ENCODE peak calls at places on chromosomes 2 and 18, in six cellular contexts. A, H, T, Y, P and O are unnamed samples.

GRCh38 chr2:14420851-14421250 is 211.7 kb upstream of the LRATD1 start:
- DNase-seq in T (peak), A (peak), H (no peak), P (no peak), Y (no peak), O (no peak)

GRCh38 chr2:8622924-8623465 is 58.9 kb upstream of the ID2 start:
- DNase-seq in A (no peak), T (no peak), Y (no peak), H (no peak), P (no peak), O (no peak)

GRCh38 chr2:105857076-105857740 is 112.5 kb downstream of the NCK2 start:
- DNase-seq in P (no peak), H (no peak), A (no peak), Y (no peak), T (no peak), O (no peak)

GRCh38 chr2:127219716-127220090 is 396 bp downstream of the CYP27C1 start:
- DNase-seq in A (no peak), P (no peak), H (no peak), T (no peak), Y (no peak), O (peak)

GRCh38 chr2:33526132-33526531 is 49.7 kb downstream of the RASGRP3 start:
- DNase-seq in P (peak), Y (no peak), H (no peak), A (no peak), T (peak), O (no peak)

GRCh38 chr2:225464346-225465025 is 65.0 kb downstream of the NYAP2 start:
- DNase-seq in P (no peak), T (no peak), A (no peak), Y (no peak), H (no peak), O (no peak)

GRCh38 chr2:236932711-236933300 is 152.9 kb upstream of the COPS8 start:
- DNase-seq in Y (no peak), P (no peak), T (no peak), H (no peak), A (no peak), O (no peak)

GRCh38 chr2:174014699-174015070 is 49.5 kb upstream of the SP3 start:
- DNase-seq in Y (no peak), T (no peak), H (no peak), P (no peak), A (no peak), O (no peak)

GRCh38 chr2:219285348-219285685 is 6.2 kb downstream of the DNAJB2 start:
- DNase-seq in P (no peak), T (no peak), A (no peak), H (no peak), Y (no peak), O (no peak)

GRCh38 chr2:120765911-120766757 is 30.5 kb downstream of the GLI2 start:
- DNase-seq in H (no peak), Y (peak), P (peak), T (peak), A (no peak), O (no peak)

GRCh38 chr18:2410688-2411087 is 160.6 kb downstream of the METTL4 start:
- DNase-seq in H (no peak), Y (no peak), A (no peak), T (peak), P (peak), O (no peak)

GRCh38 chr2:155223781-155224406 is 525.4 kb downstream of the KCNJ3 start:
- DNase-seq in T (peak), H (no peak), P (peak), A (no peak), Y (no peak), O (no peak)

GRCh38 chr2:54604771-54605350 is 118.6 kb upstream of the EML6 start:
- DNase-seq in A (no peak), H (no peak), T (no peak), P (no peak), Y (no peak), O (no peak)

GRCh38 chr2:152228215-152228614 is 52.7 kb upstream of the STAM2 start:
- DNase-seq in Y (no peak), P (peak), H (no peak), T (peak), A (no peak), O (no peak)

GRCh38 chr2:128449226-128450061 is 130.8 kb upstream of the HS6ST1 start:
- DNase-seq in A (no peak), P (no peak), H (no peak), T (no peak), Y (no peak), O (peak)

GRCh38 chr2:229417906-229418305 is 146.8 kb upstream of the PID1 start:
- DNase-seq in T (no peak), Y (no peak), A (no peak), P (no peak), H (no peak), O (no peak)

GRCh38 chr2:238097988-238098853 is 1.9 kb upstream of the ESPNL start:
- DNase-seq in Y (peak), T (peak), A (peak), P (peak), H (no peak), O (peak)

GRCh38 chr2:19982268-19982667 is 7.6 kb downstream of the WDR35 start:
- DNase-seq in H (no peak), Y (no peak), A (no peak), P (peak), T (peak), O (no peak)

GRCh38 chr2:156083707-156084494 is 248.6 kb downstream of the NR4A2 start:
- DNase-seq in A (no peak), T (no peak), Y (no peak), P (no peak), H (no peak), O (no peak)

GRCh38 chr2:141557329-141558098 is 573.3 kb downstream of the LRP1B start:
- DNase-seq in P (peak), A (no peak), T (peak), Y (no peak), H (no peak), O (no peak)

GRCh38 chr18:22346968-22347611 is 70.6 kb downstream of the CTAGE1 start:
- DNase-seq in H (no peak), T (peak), P (peak), A (no peak), Y (peak), O (no peak)

GRCh38 chr2:17538022-17538843 is 2.3 kb upstream of the VSNL1 start:
- DNase-seq in P (peak), Y (no peak), A (no peak), H (no peak), T (no peak), O (peak)

GRCh38 chr2:72713857-72714256 is 112.0 kb downstream of the EXOC6B start:
- DNase-seq in T (no peak), Y (no peak), H (no peak), P (no peak), A (no peak), O (no peak)

GRCh38 chr2:216260629-216261028 is 111.7 kb downstream of the MARCHF4 start:
- DNase-seq in T (no peak), H (no peak), Y (no peak), A (no peak), P (no peak), O (no peak)

GRCh38 chr2:53520630-53520940 is 247.0 kb upstream of the CHAC2 start:
- DNase-seq in A (no peak), P (no peak), H (no peak), Y (no peak), T (no peak), O (no peak)

GRCh38 chr18:6591491-6591890 is 138.0 kb upstream of the ARHGAP28 start:
- DNase-seq in H (no peak), A (no peak), P (no peak), T (no peak), Y (no peak), O (no peak)

GRCh38 chr2:71824436-71824835 is 323.2 kb downstream of the CYP26B1 start:
- DNase-seq in T (no peak), H (no peak), A (no peak), Y (no peak), P (no peak), O (no peak)

GRCh38 chr2:232332940-232333259 is 45.7 kb upstream of the ALPP start:
- DNase-seq in Y (no peak), T (no peak), H (no peak), P (no peak), A (no peak), O (peak)

GRCh38 chr18:48166971-48167370 is 236.5 kb upstream of the SMAD2 start:
- DNase-seq in T (no peak), Y (peak), H (no peak), A (no peak), P (peak), O (no peak)

GRCh38 chr2:158502984-158503383 is 46.2 kb downstream of the PKP4 start:
- DNase-seq in A (no peak), H (no peak), T (peak), P (peak), Y (no peak), O (no peak)

GRCh38 chr2:239293450-239294430 is 107.1 kb downstream of the HDAC4 start:
- DNase-seq in P (no peak), A (peak), Y (no peak), T (no peak), H (no peak), O (no peak)

GRCh38 chr2:151852260-151853069 is 24.2 kb upstream of the ARL5A start:
- DNase-seq in Y (no peak), P (no peak), A (no peak), T (no peak), H (no peak), O (no peak)

GRCh38 chr2:199366406-199366805 is 91.3 kb downstream of the SATB2 start:
- DNase-seq in P (no peak), H (no peak), A (no peak), Y (no peak), T (peak), O (no peak)

GRCh38 chr2:236317938-236318396 is 53.8 kb upstream of the ASB18 start:
- DNase-seq in H (no peak), T (no peak), P (no peak), Y (peak), A (no peak), O (no peak)

GRCh38 chr2:121810959-121811853 is 55.8 kb downstream of the TSN start:
- DNase-seq in P (peak), H (peak), Y (peak), A (no peak), T (peak), O (peak)

GRCh38 chr2:230664128-230664527 is 48.5 kb upstream of the CAB39 start:
- DNase-seq in Y (peak), H (no peak), T (peak), P (no peak), A (peak), O (no peak)

GRCh38 chr2:98757904-98758421 is 27.0 kb upstream of the MGAT4A start:
- DNase-seq in H (peak), P (peak), A (peak), T (peak), Y (peak), O (no peak)

GRCh38 chr18:58856881-58857280 is 7.8 kb upstream of the ZNF532 start:
- DNase-seq in T (peak), P (peak), A (no peak), H (no peak), Y (no peak), O (no peak)